ENCODE peak calls at places on chromosome 11, in ten cellular contexts. U is astrocyte; F is A549; M is breast epithelium; Z is AG10803; V is fibroblast of lung; L is fibroblast of pulmonary artery; G is cardiac fibroblast; J is CD8-positive, alpha-beta T cell; H is H1. A is an unnamed sample.

GRCh38 chr11:10622957-10623787 is 54.7 kb upstream of the LYVE1 start:
- DNase-seq in U (no peak), F (no peak), M (no peak), Z (no peak), V (no peak), L (no peak), G (no peak), J (no peak), H (no peak), A (no peak)

GRCh38 chr11:131787119-131787518 is 416.7 kb downstream of the NTM start:
- DNase-seq in U (no peak), F (no peak), M (no peak), Z (no peak), V (no peak), L (no peak), G (no peak), J (no peak), H (no peak), A (no peak)

GRCh38 chr11:2929880-2930704 is 872 bp upstream of the PHLDA2 start:
- DNase-seq in U (no peak), F (peak; percentile 65), M (no peak), Z (peak; percentile 28), V (peak; percentile 53), L (no peak), G (peak; percentile 39), J (no peak), H (no peak), A (no peak)

GRCh38 chr11:60906132-60906972 is at the start of gene PRPF19:
- DNase-seq in U (peak; percentile 85), F (peak; percentile 96), M (peak; percentile 96), Z (peak; percentile 91), V (peak; percentile 91), L (peak; percentile 95), G (peak; percentile 95), J (peak; percentile 99), H (peak; percentile 74), A (peak; percentile 90)

GRCh38 chr11:2944953-2945756 is 15.9 kb upstream of the PHLDA2 start:
- DNase-seq in U (peak; percentile 88), F (no peak), M (peak; percentile 92), Z (peak; percentile 89), V (peak; percentile 94), L (peak; percentile 91), G (peak; percentile 95), J (no peak), H (peak; percentile 39), A (no peak)

GRCh38 chr11:1691027-1691877 is 5.7 kb upstream of the KRTAP5-6 start:
- DNase-seq in U (no peak), F (no peak), M (no peak), Z (no peak), V (no peak), L (no peak), G (no peak), J (no peak), H (no peak), A (no peak)

GRCh38 chr11:77705195-77705876 is 67.7 kb upstream of the CLNS1A start:
- DNase-seq in U (peak; percentile 73), F (peak; percentile 17), M (no peak), Z (peak; percentile 15), V (peak; percentile 84), L (peak; percentile 74), G (peak; percentile 19), J (no peak), H (no peak), A (peak; percentile 42)

GRCh38 chr11:118921121-118921928 is 4.4 kb downstream of the BCL9L start:
- DNase-seq in U (peak; percentile 58), F (no peak), M (no peak), Z (peak; percentile 90), V (peak; percentile 72), L (peak; percentile 96), G (peak; percentile 96), J (no peak), H (no peak), A (no peak)

GRCh38 chr11:114031599-114032320 is 27.8 kb upstream of the ZBTB16 start:
- DNase-seq in U (no peak), F (no peak), M (no peak), Z (no peak), V (no peak), L (no peak), G (no peak), J (no peak), H (no peak), A (no peak)

GRCh38 chr11:1382831-1383607 is 6.7 kb upstream of the BRSK2 start:
- DNase-seq in U (peak; percentile 46), F (peak; percentile 90), M (peak; percentile 66), Z (peak; percentile 48), V (peak; percentile 63), L (peak; percentile 70), G (peak; percentile 74), J (peak; percentile 78), H (no peak), A (peak; percentile 10)

GRCh38 chr11:47896199-47896598 is 48.0 kb upstream of the NUP160 start:
- DNase-seq in U (no peak), F (no peak), M (no peak), Z (no peak), V (no peak), L (no peak), G (no peak), J (no peak), H (no peak), A (no peak)

GRCh38 chr11:62611705-62612365 is 740 bp downstream of the EML3 start:
- DNase-seq in U (peak; percentile 60), F (peak; percentile 36), M (no peak), Z (peak; percentile 70), V (peak; percentile 74), L (peak; percentile 83), G (peak; percentile 90), J (no peak), H (no peak), A (no peak)

DNA sequence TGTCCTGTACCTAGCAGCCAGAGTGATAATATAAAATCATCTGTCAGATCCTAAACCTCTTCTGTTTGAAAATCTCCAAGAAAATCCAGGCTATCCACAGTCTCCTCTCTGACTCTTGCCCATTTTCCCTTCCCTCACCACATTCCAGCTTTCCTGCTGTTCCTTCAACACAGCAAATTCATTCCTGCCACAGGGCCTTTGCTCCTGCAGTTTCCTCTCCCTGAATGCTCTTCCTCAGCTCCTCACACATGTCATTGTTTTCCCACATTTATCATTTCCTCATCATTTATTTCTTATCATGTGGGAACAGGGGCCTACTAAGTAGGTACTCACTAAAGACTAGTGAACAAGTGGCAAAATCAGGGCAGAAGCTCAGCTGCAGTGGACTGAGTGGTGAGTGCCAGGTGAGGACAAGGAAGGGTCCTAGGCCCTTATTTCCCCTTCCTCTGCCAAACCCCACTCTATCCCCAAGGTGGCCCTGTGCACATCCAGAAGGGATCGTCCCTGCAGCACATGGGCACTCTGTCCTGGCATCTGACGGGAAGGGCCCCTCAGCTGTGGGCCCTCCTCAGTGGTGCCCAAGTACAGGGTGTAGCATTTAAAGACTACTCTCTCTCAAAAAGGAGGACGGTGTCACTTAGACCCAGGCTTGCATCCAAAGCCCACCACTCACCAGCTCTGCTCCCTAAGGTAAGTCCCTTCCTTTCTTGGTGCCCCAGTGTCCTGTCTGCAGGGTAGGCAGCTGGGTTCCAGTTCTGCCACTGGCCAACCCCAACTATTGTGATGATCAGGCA is 2.0 kb downstream of the LRRC32 start:
- DNase-seq in U (no peak), F (no peak), M (no peak), Z (no peak), V (no peak), L (no peak), G (no peak), J (no peak), H (no peak), A (no peak)
- H3K4me3 ChIP-seq in U (no peak overlapping the region), F (no peak overlapping the region), M (peak overlapping the region; percentile 82), Z (peak overlapping the region; percentile 13), V (peak overlapping the region; percentile 68), L (no peak overlapping the region), G (peak overlapping the region; percentile 62), J (no peak overlapping the region), H (no peak overlapping the region), A (no peak overlapping the region)

GRCh38 chr11:123607781-123608180 is 46.6 kb downstream of the SCN3B start:
- DNase-seq in U (no peak), F (no peak), M (no peak), Z (no peak), V (no peak), L (no peak), G (no peak), J (no peak), H (no peak), A (no peak)

GRCh38 chr11:123601737-123602136 is 52.7 kb downstream of the SCN3B start:
- DNase-seq in U (no peak), F (no peak), M (no peak), Z (no peak), V (no peak), L (no peak), G (no peak), J (no peak), H (no peak), A (no peak)

GRCh38 chr11:123608371-123608770 is 46.1 kb downstream of the SCN3B start:
- DNase-seq in U (no peak), F (no peak), M (no peak), Z (no peak), V (no peak), L (no peak), G (no peak), J (no peak), H (no peak), A (no peak)

GRCh38 chr11:123601136-123601535 is 53.3 kb downstream of the SCN3B start:
- DNase-seq in U (no peak), F (no peak), M (no peak), Z (peak; percentile 90), V (peak; percentile 23), L (peak; percentile 72), G (peak; percentile 62), J (no peak), H (no peak), A (no peak)

DNA sequence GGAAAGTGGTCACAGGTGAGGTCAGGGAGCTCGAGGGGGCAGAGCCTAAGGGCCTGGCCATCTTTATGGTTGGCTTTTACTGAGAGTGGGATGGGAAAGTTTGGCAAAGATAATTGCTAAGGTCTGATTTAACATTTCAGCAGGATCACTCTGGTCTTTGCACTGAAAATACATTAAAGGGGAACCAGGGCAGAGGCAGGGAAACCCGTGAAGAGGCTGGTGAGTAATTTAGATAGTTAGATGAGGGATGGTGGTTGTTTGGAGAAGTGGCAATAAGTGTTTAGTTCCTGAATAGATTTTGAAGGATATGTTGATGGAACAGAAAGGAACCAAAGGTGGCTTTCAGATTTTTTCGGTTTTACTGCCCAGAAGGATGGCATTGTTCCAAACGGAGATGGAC is 50.8 kb downstream of the SCN3B start:
- DNase-seq in U (no peak), F (no peak), M (no peak), Z (no peak), V (no peak), L (no peak), G (no peak), J (no peak), H (no peak), A (no peak)
- TF ChIP-seq CTCF in U (no peak), F (no peak), M (no peak), Z (no peak), V (no peak), L (no peak), G (no peak), J (no peak), H (no peak), A (no peak)

GRCh38 chr11:134414036-134414731 is 2.1 kb upstream of the B3GAT1 start:
- DNase-seq in U (no peak), F (no peak), M (no peak), Z (no peak), V (no peak), L (no peak), G (no peak), J (no peak), H (no peak), A (no peak)
- H3K4me3 ChIP-seq in U (no peak overlapping the region), F (no peak overlapping the region), M (no peak overlapping the region), Z (no peak overlapping the region), V (no peak overlapping the region), L (no peak overlapping the region), G (no peak overlapping the region), J (no peak overlapping the region), H (peak overlapping the region; percentile 62), A (no peak overlapping the region)

GRCh38 chr11:93741094-93741881 is at the start of the genes C11orf54 and TAF1D:
- DNase-seq in U (peak; percentile 93), F (peak; percentile 75), M (peak; percentile 96), Z (peak; percentile 98), V (peak; percentile 96), L (peak; percentile 99), G (peak; percentile 99), J (peak; percentile 96), H (peak; percentile 88), A (peak; percentile 95)
- TF ChIP-seq CTCF in U (no peak), F (no peak), M (no peak), Z (no peak), V (no peak), L (no peak), G (no peak), J (no peak), H (no peak), A (no peak)